ENCODE peak calls at places on chromosomes 3 and 15, in nine cellular contexts. L is hepatic stellate cell; O is Daoy; Q is posterior vena cava; V is ACHN; D is effector CD4-positive, alpha-beta T cell; H is NCI-H748 treated with DMSO at 0.1 percent for 48 hours; K is AG08395; Y is NT2/D1. R is an unnamed sample.

GRCh38 chr3:113212845-113213375 is 1.6 kb downstream of the BOC start:
- DNase-seq in L (no peak), O (peak; percentile 11), Q (no peak), V (no peak), D (no peak), H (no peak), K (no peak), Y (no peak), R (no peak)

GRCh38 chr15:29312387-29312786 is 42.8 kb upstream of the NSMCE3 start:
- DNase-seq in L (no peak), O (no peak), Q (no peak), V (no peak), D (no peak), H (no peak), K (peak; percentile 28), Y (no peak), R (no peak)

GRCh38 chr3:65484964-65485363 is 553.8 kb downstream of the MAGI1 start:
- DNase-seq in L (no peak), O (no peak), Q (no peak), V (no peak), D (no peak), H (peak; percentile 11), K (peak; percentile 9), Y (no peak), R (no peak)

GRCh38 chr3:179450901-179451334 is 352 bp downstream of the GNB4 start:
- DNase-seq in L (peak; percentile 49), O (peak; percentile 53), Q (peak; percentile 85), V (peak; percentile 30), D (no peak), H (peak; percentile 3), K (peak; percentile 61), Y (no peak), R (no peak)

GRCh38 chr3:2823016-2823415 is 287.2 kb downstream of the IL5RA start:
- DNase-seq in L (no peak), O (peak; percentile 79), Q (no peak), V (no peak), D (no peak), H (no peak), K (no peak), Y (no peak), R (no peak)

GRCh38 chr15:40691737-40692136 is 3.2 kb upstream of the RAD51 start:
- DNase-seq in L (no peak), O (no peak), Q (no peak), V (no peak), D (no peak), H (no peak), K (no peak), Y (no peak), R (no peak)

GRCh38 chr3:66499881-66500574 is 794 bp downstream of the LRIG1 start:
- DNase-seq in L (peak; percentile 29), O (peak; percentile 32), Q (peak; percentile 84), V (peak; percentile 21), D (no peak), H (no peak), K (peak; percentile 13), Y (no peak), R (no peak)

GRCh38 chr3:41137686-41138111 is 61.6 kb upstream of the CTNNB1 start:
- DNase-seq in L (no peak), O (peak; percentile 18), Q (no peak), V (no peak), D (no peak), H (no peak), K (no peak), Y (no peak), R (no peak)

GRCh38 chr15:58053236-58054153 is 12.0 kb downstream of the ALDH1A2 start:
- DNase-seq in L (no peak), O (no peak), Q (no peak), V (no peak), D (no peak), H (no peak), K (no peak), Y (no peak), R (no peak)

GRCh38 chr15:79373728-79374127 is 58.4 kb upstream of the MINAR1 start:
- DNase-seq in L (no peak), O (no peak), Q (no peak), V (no peak), D (no peak), H (no peak), K (no peak), Y (peak; percentile 80), R (no peak)

GRCh38 chr3:174960898-174961297 is 101.8 kb downstream of the NAALADL2 start:
- DNase-seq in L (no peak), O (no peak), Q (no peak), V (no peak), D (no peak), H (no peak), K (no peak), Y (no peak), R (no peak)

GRCh38 chr15:90654233-90655124 is 62.7 kb upstream of the BLM start:
- DNase-seq in L (no peak), O (no peak), Q (peak; percentile 81), V (no peak), D (no peak), H (no peak), K (no peak), Y (no peak), R (no peak)

GRCh38 chr3:135965506-135966348 is at the start of gene PPP2R3A:
- DNase-seq in L (peak; percentile 72), O (peak; percentile 93), Q (peak; percentile 94), V (peak; percentile 76), D (peak; percentile 39), H (peak; percentile 41), K (peak; percentile 91), Y (peak; percentile 88), R (peak; percentile 74)

GRCh38 chr3:170717410-170718402 is 131.8 kb upstream of the SLC7A14 start:
- DNase-seq in L (no peak), O (no peak), Q (peak; percentile 84), V (no peak), D (no peak), H (no peak), K (no peak), Y (no peak), R (no peak)

GRCh38 chr15:32643907-32644445 is 2.5 kb downstream of the SCG5 start:
- DNase-seq in L (no peak), O (no peak), Q (no peak), V (no peak), D (no peak), H (no peak), K (no peak), Y (no peak), R (no peak)

GRCh38 chr3:10233988-10234387 is 14.3 kb upstream of the TATDN2 start:
- DNase-seq in L (no peak), O (no peak), Q (peak; percentile 34), V (no peak), D (no peak), H (no peak), K (no peak), Y (no peak), R (no peak)

GRCh38 chr3:46269556-46269955 is 27.3 kb downstream of the CCR3 start:
- DNase-seq in L (no peak), O (no peak), Q (no peak), V (no peak), D (no peak), H (no peak), K (no peak), Y (no peak), R (no peak)

GRCh38 chr3:174958671-174959328 is 99.7 kb downstream of the NAALADL2 start:
- DNase-seq in L (no peak), O (no peak), Q (no peak), V (no peak), D (no peak), H (no peak), K (peak; percentile 46), Y (no peak), R (no peak)

GRCh38 chr3:5799421-5799820 is 611.9 kb downstream of the EDEM1 start:
- DNase-seq in L (no peak), O (no peak), Q (no peak), V (no peak), D (no peak), H (no peak), K (no peak), Y (no peak), R (no peak)

GRCh38 chr3:157388051-157388450 is 48.6 kb upstream of the PTX3 start:
- DNase-seq in L (no peak), O (no peak), Q (no peak), V (no peak), D (no peak), H (no peak), K (no peak), Y (no peak), R (no peak)

GRCh38 chr3:81891496-81891895 is 130.1 kb upstream of the GBE1 start:
- DNase-seq in L (no peak), O (no peak), Q (no peak), V (no peak), D (no peak), H (no peak), K (no peak), Y (peak; percentile 11), R (no peak)

GRCh38 chr3:196177967-196178366 is 33.2 kb downstream of the ZDHHC19 start:
- DNase-seq in L (no peak), O (no peak), Q (no peak), V (no peak), D (no peak), H (no peak), K (no peak), Y (no peak), R (no peak)

GRCh38 chr3:169345662-169346331 is 317.7 kb downstream of the MECOM start:
- DNase-seq in L (no peak), O (no peak), Q (no peak), V (no peak), D (no peak), H (no peak), K (no peak), Y (no peak), R (no peak)

GRCh38 chr3:158539414-158540014 is 31.5 kb upstream of the MLF1 start:
- DNase-seq in L (peak; percentile 7), O (peak; percentile 22), Q (no peak), V (peak; percentile 66), D (peak; percentile 38), H (no peak), K (peak; percentile 45), Y (peak; percentile 36), R (no peak)

GRCh38 chr15:101275018-101275417 is 2.3 kb downstream of the SELENOS start:
- DNase-seq in L (no peak), O (no peak), Q (no peak), V (no peak), D (no peak), H (no peak), K (no peak), Y (no peak), R (no peak)

GRCh38 chr3:25428003-25428861 is at the start of gene RARB:
- DNase-seq in L (peak; percentile 81), O (peak; percentile 87), Q (peak; percentile 86), V (peak; percentile 76), D (no peak), H (peak; percentile 10), K (peak; percentile 82), Y (peak; percentile 52), R (peak; percentile 91)

GRCh38 chr3:172448661-172449467 is 608 bp upstream of the GHSR start:
- DNase-seq in L (no peak), O (no peak), Q (no peak), V (no peak), D (no peak), H (no peak), K (no peak), Y (no peak), R (no peak)

R was measured in brain pericyte.